ENCODE peak calls at places on chromosomes 16 and 17, in six cellular contexts. One of them, this sample, is unnamed.

GRCh38 chr17:76046064-76046463 is 19.0 kb upstream of the EVPL start:
- DNase-seq in cardiac muscle cell: no peak
- DNase-seq in AG04450: no peak
- DNase-seq in H9: no peak
- DNase-seq in brain microvascular endothelial cell: no peak
- DNase-seq in thyroid gland: no peak
- DNase-seq in this sample: peak; percentile 29

GRCh38 chr16:86777098-86777946 is 199.0 kb downstream of the FOXL1 start:
- DNase-seq in cardiac muscle cell: no peak
- DNase-seq in AG04450: peak; percentile 24
- DNase-seq in H9: no peak
- DNase-seq in brain microvascular endothelial cell: no peak
- DNase-seq in thyroid gland: no peak
- DNase-seq in this sample: no peak

GRCh38 chr16:19105891-19106624 is 7.7 kb upstream of the ITPRIPL2 start:
- DNase-seq in cardiac muscle cell: no peak
- DNase-seq in AG04450: no peak
- DNase-seq in H9: no peak
- DNase-seq in brain microvascular endothelial cell: no peak
- DNase-seq in thyroid gland: no peak
- DNase-seq in this sample: no peak

GRCh38 chr16:84103678-84104077 is 13.1 kb downstream of the MBTPS1 start:
- DNase-seq in cardiac muscle cell: no peak
- DNase-seq in AG04450: no peak
- DNase-seq in H9: no peak
- DNase-seq in brain microvascular endothelial cell: no peak
- DNase-seq in thyroid gland: peak; percentile 67
- DNase-seq in this sample: peak; percentile 19

GRCh38 chr16:87226926-87227650 is 90.1 kb downstream of the C16orf95 start:
- DNase-seq in cardiac muscle cell: no peak
- DNase-seq in AG04450: peak; percentile 82
- DNase-seq in H9: no peak
- DNase-seq in brain microvascular endothelial cell: peak; percentile 90
- DNase-seq in thyroid gland: no peak
- DNase-seq in this sample: no peak

GRCh38 chr16:86783626-86784266 is 205.4 kb downstream of the FOXL1 start:
- DNase-seq in cardiac muscle cell: no peak
- DNase-seq in AG04450: no peak
- DNase-seq in H9: no peak
- DNase-seq in brain microvascular endothelial cell: no peak
- DNase-seq in thyroid gland: no peak
- DNase-seq in this sample: peak; percentile 73

GRCh38 chr16:88770459-88771293 is 14.3 kb downstream of the PIEZO1 start:
- DNase-seq in cardiac muscle cell: peak; percentile 93
- DNase-seq in AG04450: peak; percentile 63
- DNase-seq in H9: peak; percentile 92
- DNase-seq in brain microvascular endothelial cell: peak; percentile 80
- DNase-seq in thyroid gland: peak; percentile 93
- DNase-seq in this sample: peak; percentile 83

GRCh38 chr17:58319181-58320162 is 9.1 kb downstream of the TSPOAP1 start:
- DNase-seq in cardiac muscle cell: no peak
- DNase-seq in AG04450: no peak
- DNase-seq in H9: no peak
- DNase-seq in brain microvascular endothelial cell: no peak
- DNase-seq in thyroid gland: no peak
- DNase-seq in this sample: no peak

GRCh38 chr17:45225964-45226530 is 4.4 kb downstream of the FMNL1 start:
- DNase-seq in cardiac muscle cell: no peak
- DNase-seq in AG04450: no peak
- DNase-seq in H9: peak; percentile 42
- DNase-seq in brain microvascular endothelial cell: no peak
- DNase-seq in thyroid gland: peak; percentile 58
- DNase-seq in this sample: no peak

GRCh38 chr16:62066747-62067146 is 30.5 kb upstream of the CDH8 start:
- DNase-seq in cardiac muscle cell: no peak
- DNase-seq in AG04450: no peak
- DNase-seq in H9: no peak
- DNase-seq in brain microvascular endothelial cell: no peak
- DNase-seq in thyroid gland: no peak
- DNase-seq in this sample: no peak

GRCh38 chr17:7561028-7561575 is 617 bp upstream of the SENP3 start:
- DNase-seq in cardiac muscle cell: peak; percentile 94
- DNase-seq in AG04450: peak; percentile 61
- DNase-seq in H9: peak; percentile 96
- DNase-seq in brain microvascular endothelial cell: peak; percentile 84
- DNase-seq in thyroid gland: peak; percentile 96
- DNase-seq in this sample: peak; percentile 97

GRCh38 chr17:7561589-7562207 is at the start of gene SENP3:
- DNase-seq in cardiac muscle cell: peak; percentile 96
- DNase-seq in AG04450: peak; percentile 61
- DNase-seq in H9: peak; percentile 94
- DNase-seq in brain microvascular endothelial cell: peak; percentile 72
- DNase-seq in thyroid gland: peak; percentile 90
- DNase-seq in this sample: peak; percentile 96

GRCh38 chr17:7558544-7559306 is at the start of gene TNFSF13:
- DNase-seq in cardiac muscle cell: no peak
- DNase-seq in AG04450: no peak
- DNase-seq in H9: no peak
- DNase-seq in brain microvascular endothelial cell: no peak
- DNase-seq in thyroid gland: peak; percentile 54
- DNase-seq in this sample: no peak

GRCh38 chr17:7559307-7560171 is 989 bp downstream of the TNFSF13 start:
- DNase-seq in cardiac muscle cell: no peak
- DNase-seq in AG04450: no peak
- DNase-seq in H9: no peak
- DNase-seq in brain microvascular endothelial cell: no peak
- DNase-seq in thyroid gland: peak; percentile 63
- DNase-seq in this sample: no peak

DNA sequence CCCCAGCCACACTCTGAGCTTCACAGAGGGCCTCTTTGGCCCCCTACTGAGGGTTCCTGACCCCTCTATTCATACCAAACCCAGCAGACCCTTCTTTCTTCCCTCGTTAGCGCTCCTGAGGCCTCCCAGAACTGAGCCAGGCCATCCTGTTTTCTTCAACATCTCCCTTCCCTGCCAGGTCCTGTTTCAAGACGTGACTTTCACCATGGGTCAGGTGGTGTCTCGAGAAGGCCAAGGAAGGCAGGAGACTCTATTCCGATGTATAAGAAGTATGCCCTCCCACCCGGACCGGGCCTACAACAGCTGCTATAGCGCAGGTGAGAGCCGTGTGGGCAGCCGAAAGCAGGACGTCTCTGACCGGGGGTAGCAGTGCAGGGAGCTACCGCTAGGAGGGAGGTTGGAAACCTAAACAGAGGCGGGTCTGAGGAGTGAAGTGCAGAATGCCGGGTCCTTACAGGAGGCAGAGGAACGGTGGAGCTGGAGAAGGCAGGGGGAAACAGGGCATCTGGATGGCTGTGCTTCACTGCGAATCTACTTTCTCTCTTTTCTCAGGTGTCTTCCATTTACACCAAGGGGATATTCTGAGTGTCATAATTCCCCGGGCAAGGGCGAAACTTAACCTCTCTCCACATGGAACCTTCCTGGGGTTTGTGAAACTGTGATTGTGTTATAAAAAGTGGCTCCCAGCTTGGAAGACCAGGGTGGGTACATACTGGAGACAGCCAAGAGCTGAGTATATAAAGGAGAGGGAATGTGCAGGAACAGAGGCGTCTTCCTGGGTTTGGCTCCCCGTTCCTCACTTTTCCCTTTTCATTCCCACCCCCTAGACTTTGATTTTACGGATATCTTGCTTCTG is 1.3 kb upstream of the SENP3 start:
- DNase-seq in cardiac muscle cell: peak; percentile 85
- DNase-seq in AG04450: no peak
- DNase-seq in H9: peak; percentile 94
- DNase-seq in brain microvascular endothelial cell: peak; percentile 49
- DNase-seq in thyroid gland: peak; percentile 67
- DNase-seq in this sample: no peak
- TF ChIP-seq CTCF in cardiac muscle cell: peak; percentile 76
- TF ChIP-seq CTCF in AG04450: peak; percentile 70
- TF ChIP-seq CTCF in H9: peak; percentile 65
- TF ChIP-seq CTCF in brain microvascular endothelial cell: peak; percentile 90
- TF ChIP-seq CTCF in thyroid gland: peak; percentile 41
- TF ChIP-seq CTCF in this sample: no peak

DNA sequence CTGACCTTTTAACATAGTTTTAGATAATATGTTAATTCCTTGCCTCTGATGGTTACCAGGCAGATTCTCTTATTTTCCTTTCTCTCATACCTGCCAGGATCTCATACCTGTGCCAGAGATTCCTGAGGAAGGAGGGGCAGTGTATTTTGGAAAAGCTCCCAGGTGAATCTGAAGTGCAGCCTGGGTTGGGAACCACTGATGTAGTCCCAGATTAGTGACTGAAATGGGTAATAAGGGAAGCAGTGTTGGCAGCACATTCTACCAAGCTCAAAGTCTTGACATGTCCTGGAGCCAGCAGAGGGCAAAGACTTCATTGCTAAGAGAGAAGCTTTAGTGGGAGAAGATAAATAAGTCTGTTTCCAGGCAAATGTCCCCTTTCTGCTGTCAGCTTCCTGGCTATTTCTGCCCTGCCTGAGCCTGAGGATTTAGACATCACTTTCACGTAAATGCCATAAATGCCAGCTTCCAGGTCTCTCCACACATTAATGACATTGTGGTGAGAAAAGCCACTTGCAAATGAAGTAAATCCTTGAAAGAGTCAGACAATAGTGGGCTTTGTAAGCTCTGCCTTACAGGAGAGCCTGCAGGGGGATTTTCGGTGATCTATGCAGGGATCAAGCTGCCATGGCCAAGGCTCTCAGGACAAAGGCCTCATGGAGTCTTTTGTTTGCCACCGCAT is 40.9 kb upstream of the C16orf78 start:
- DNase-seq in cardiac muscle cell: no peak
- DNase-seq in AG04450: no peak
- DNase-seq in H9: no peak
- DNase-seq in brain microvascular endothelial cell: no peak
- DNase-seq in thyroid gland: peak; percentile 69
- DNase-seq in this sample: no peak
- H3K27ac ChIP-seq in cardiac muscle cell: no peak overlapping the region
- H3K27ac ChIP-seq in AG04450: no peak overlapping the region
- H3K27ac ChIP-seq in H9: no peak overlapping the region
- H3K27ac ChIP-seq in brain microvascular endothelial cell: no peak overlapping the region
- H3K27ac ChIP-seq in thyroid gland: no peak overlapping the region
- H3K27ac ChIP-seq in this sample: no peak overlapping the region

DNA sequence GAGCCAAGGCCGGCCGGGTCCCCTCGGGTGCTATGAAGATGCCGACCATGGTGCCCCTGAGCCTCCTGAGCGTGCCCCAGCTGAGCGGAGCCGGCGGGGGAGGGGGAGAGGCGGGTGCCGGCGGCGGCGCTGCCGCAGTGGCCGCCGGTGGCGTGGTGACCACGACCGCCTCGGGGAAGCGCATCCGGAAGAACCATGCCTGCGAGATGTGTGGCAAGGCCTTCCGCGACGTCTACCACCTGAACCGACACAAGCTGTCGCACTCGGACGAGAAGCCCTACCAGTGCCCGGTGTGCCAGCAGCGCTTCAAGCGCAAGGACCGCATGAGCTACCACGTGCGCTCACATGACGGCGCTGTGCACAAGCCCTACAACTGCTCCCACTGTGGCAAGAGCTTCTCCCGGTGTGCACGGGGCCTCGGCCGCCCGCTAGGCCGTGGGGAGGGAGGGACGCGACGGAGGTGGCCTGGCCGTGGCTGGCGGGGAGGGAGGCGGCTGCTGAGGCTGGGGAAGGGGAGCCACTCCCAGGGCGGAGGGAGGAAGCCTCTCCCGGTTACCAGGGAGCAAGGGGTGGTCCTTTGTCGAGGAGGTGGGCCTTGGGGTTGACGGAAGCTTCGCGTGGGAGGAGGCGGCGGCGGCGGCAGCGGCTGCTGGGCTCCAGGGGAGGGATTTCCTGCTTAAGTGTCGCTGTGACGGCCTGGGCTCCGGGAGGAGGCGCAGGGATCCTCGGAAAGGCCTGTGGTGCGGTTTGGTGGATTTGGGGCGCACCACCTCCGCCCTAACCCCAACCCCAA is 1.3 kb downstream of the MAZ start:
- DNase-seq in cardiac muscle cell: peak; percentile 91
- DNase-seq in AG04450: peak; percentile 76
- DNase-seq in H9: peak; percentile 88
- DNase-seq in brain microvascular endothelial cell: peak; percentile 89
- DNase-seq in thyroid gland: peak; percentile 94
- DNase-seq in this sample: peak; percentile 73
- TF ChIP-seq CTCF in cardiac muscle cell: peak; percentile 61
- TF ChIP-seq CTCF in AG04450: peak; percentile 62
- TF ChIP-seq CTCF in H9: peak; percentile 55
- TF ChIP-seq CTCF in brain microvascular endothelial cell: peak; percentile 65
- TF ChIP-seq CTCF in thyroid gland: no peak
- TF ChIP-seq CTCF in this sample: peak; percentile 52

DNA sequence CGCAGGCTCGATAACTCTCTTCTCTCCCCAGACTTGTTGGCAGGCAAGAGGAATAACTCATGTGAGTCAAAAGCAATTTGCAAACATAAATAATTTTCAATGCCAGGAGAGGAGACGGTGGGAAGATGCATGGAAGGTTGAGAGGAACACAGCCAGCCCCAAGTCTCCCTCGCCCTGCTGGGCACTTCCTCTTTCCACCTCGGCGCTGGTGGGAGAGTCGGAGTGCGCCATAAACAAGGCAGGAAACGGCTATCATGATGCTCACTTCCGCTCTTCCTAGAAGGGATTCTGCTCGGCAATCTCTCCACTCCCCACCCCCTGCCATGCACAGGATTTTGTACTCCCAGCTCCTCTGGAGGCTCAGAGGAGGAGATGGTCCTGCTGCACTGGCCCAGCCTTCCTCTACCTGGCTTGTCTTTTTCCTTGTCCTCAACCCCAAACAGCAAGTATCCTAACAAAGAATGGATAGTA is 13.0 kb downstream of the CBX4 start:
- DNase-seq in cardiac muscle cell: no peak
- DNase-seq in AG04450: no peak
- DNase-seq in H9: no peak
- DNase-seq in brain microvascular endothelial cell: no peak
- DNase-seq in thyroid gland: no peak
- DNase-seq in this sample: no peak
- H3K27ac ChIP-seq in cardiac muscle cell: no peak overlapping the region
- H3K27ac ChIP-seq in AG04450: no peak overlapping the region
- H3K27ac ChIP-seq in H9: no peak overlapping the region
- H3K27ac ChIP-seq in brain microvascular endothelial cell: no peak overlapping the region
- H3K27ac ChIP-seq in thyroid gland: no peak overlapping the region
- H3K27ac ChIP-seq in this sample: no peak overlapping the region

GRCh38 chr17:30379303-30380105 is 777 bp downstream of the CPD start:
- DNase-seq in cardiac muscle cell: peak; percentile 39
- DNase-seq in AG04450: no peak
- DNase-seq in H9: peak; percentile 52
- DNase-seq in brain microvascular endothelial cell: no peak
- DNase-seq in thyroid gland: peak; percentile 24
- DNase-seq in this sample: no peak
- TF ChIP-seq CTCF in cardiac muscle cell: no peak
- TF ChIP-seq CTCF in AG04450: no peak
- TF ChIP-seq CTCF in H9: no peak
- TF ChIP-seq CTCF in brain microvascular endothelial cell: no peak
- TF ChIP-seq CTCF in thyroid gland: no peak
- TF ChIP-seq CTCF in this sample: no peak

GRCh38 chr17:79706931-79707382 is 23.8 kb upstream of the ENPP7 start:
- DNase-seq in cardiac muscle cell: no peak
- DNase-seq in AG04450: no peak
- DNase-seq in H9: peak; percentile 74
- DNase-seq in brain microvascular endothelial cell: no peak
- DNase-seq in thyroid gland: no peak
- DNase-seq in this sample: no peak
- H3K27ac ChIP-seq in cardiac muscle cell: no peak overlapping the region
- H3K27ac ChIP-seq in AG04450: no peak overlapping the region
- H3K27ac ChIP-seq in H9: no peak overlapping the region
- H3K27ac ChIP-seq in brain microvascular endothelial cell: no peak overlapping the region
- H3K27ac ChIP-seq in thyroid gland: no peak overlapping the region
- H3K27ac ChIP-seq in this sample: no peak overlapping the region

GRCh38 chr17:9726291-9726690 is 65.1 kb downstream of the DHRS7C start:
- DNase-seq in cardiac muscle cell: no peak
- DNase-seq in AG04450: no peak
- DNase-seq in H9: no peak
- DNase-seq in brain microvascular endothelial cell: no peak
- DNase-seq in thyroid gland: no peak
- DNase-seq in this sample: no peak
- TF ChIP-seq CTCF in cardiac muscle cell: no peak
- TF ChIP-seq CTCF in AG04450: no peak
- TF ChIP-seq CTCF in H9: no peak
- TF ChIP-seq CTCF in brain microvascular endothelial cell: no peak
- TF ChIP-seq CTCF in thyroid gland: no peak
- TF ChIP-seq CTCF in this sample: no peak